ENCODE peak calls at places on chromosomes 6 and 20, in ten cellular contexts. U is upper lobe of left lung, S is GM12891, A is HCT116, J is SK-N-SH, X is endothelial cell of umbilical vein, O is Panc1, Z is H1, B is suprapubic skin, W is transverse colon. Y is an unnamed sample.

GRCh38 chr6:50217816-50218215 is 168.1 kb upstream of the DEFB112 start:
- DNase-seq in U (no peak), S (no peak), A (no peak), J (no peak), X (no peak), O (no peak), Z (no peak), B (no peak), W (no peak), Y (no peak)

GRCh38 chr6:167341665-167342655 is 17.1 kb downstream of the TTLL2 start:
- DNase-seq in U (no peak), S (no peak), A (no peak), J (no peak), X (no peak), O (no peak), Z (no peak), B (no peak), W (no peak), Y (no peak)

GRCh38 chr6:35084511-35085203 is 56.5 kb downstream of the TCP11 start:
- DNase-seq in U (no peak), S (peak), A (no peak), J (peak), X (no peak), O (no peak), Z (no peak), B (peak), W (no peak), Y (no peak)

GRCh38 chr6:31836676-31837611 is 9.4 kb downstream of the HSPA1B start:
- DNase-seq in U (no peak), S (no peak), A (no peak), J (no peak), X (peak), O (no peak), Z (no peak), B (no peak), W (peak), Y (no peak)

GRCh38 chr6:102026649-102027048 is 633.1 kb downstream of the GRIK2 start:
- DNase-seq in U (no peak), S (no peak), A (no peak), J (peak), X (no peak), O (no peak), Z (no peak), B (no peak), W (no peak), Y (no peak)

GRCh38 chr20:46099491-46100287 is 9.9 kb upstream of the NCOA5 start:
- DNase-seq in U (peak), S (no peak), A (no peak), J (no peak), X (peak), O (no peak), Z (no peak), B (no peak), W (peak), Y (no peak)

GRCh38 chr6:53862517-53863457 is 68.0 kb downstream of the LRRC1 start:
- DNase-seq in U (no peak), S (no peak), A (no peak), J (no peak), X (peak), O (no peak), Z (no peak), B (no peak), W (no peak), Y (no peak)

GRCh38 chr6:130148181-130148580 is 74.6 kb downstream of the SAMD3 start:
- DNase-seq in U (no peak), S (no peak), A (no peak), J (no peak), X (no peak), O (no peak), Z (no peak), B (no peak), W (no peak), Y (no peak)

GRCh38 chr6:98716341-98716740 is 118.0 kb upstream of the POU3F2 start:
- DNase-seq in U (no peak), S (no peak), A (no peak), J (no peak), X (no peak), O (no peak), Z (no peak), B (no peak), W (no peak), Y (no peak)

GRCh38 chr6:149905911-149906371 is 8.0 kb upstream of the RAET1E start:
- DNase-seq in U (no peak), S (no peak), A (no peak), J (no peak), X (no peak), O (no peak), Z (no peak), B (peak), W (no peak), Y (no peak)

GRCh38 chr20:43971233-43971632 is 56.6 kb downstream of the TOX2 start:
- DNase-seq in U (no peak), S (no peak), A (no peak), J (no peak), X (no peak), O (no peak), Z (no peak), B (peak), W (no peak), Y (no peak)

GRCh38 chr20:52047811-52048302 is 143.7 kb downstream of the ZFP64 start:
- DNase-seq in U (no peak), S (no peak), A (no peak), J (no peak), X (peak), O (no peak), Z (no peak), B (no peak), W (no peak), Y (no peak)

GRCh38 chr20:33910056-33910455 is 83.7 kb upstream of the RALY start:
- DNase-seq in U (no peak), S (no peak), A (no peak), J (no peak), X (peak), O (no peak), Z (no peak), B (no peak), W (no peak), Y (no peak)

GRCh38 chr6:108587258-108588059 is 26.7 kb downstream of the FOXO3 start:
- DNase-seq in U (no peak), S (no peak), A (no peak), J (no peak), X (peak), O (no peak), Z (no peak), B (no peak), W (no peak), Y (no peak)
- TF ChIP-seq POLR2AphosphoS5 in U (no peak), S (no peak), A (no peak), J (no peak), X (no peak), O (no peak), Z (no peak), B (no peak), W (peak), Y (peak)

GRCh38 chr6:121697921-121698320 is 262.5 kb downstream of the GJA1 start:
- DNase-seq in U (no peak), S (no peak), A (no peak), J (no peak), X (no peak), O (no peak), Z (no peak), B (no peak), W (no peak), Y (no peak)
- TF ChIP-seq POLR2AphosphoS5 in U (no peak), S (no peak), A (no peak), J (no peak), X (no peak), O (no peak), Z (no peak), B (no peak), W (no peak), Y (no peak)

DNA sequence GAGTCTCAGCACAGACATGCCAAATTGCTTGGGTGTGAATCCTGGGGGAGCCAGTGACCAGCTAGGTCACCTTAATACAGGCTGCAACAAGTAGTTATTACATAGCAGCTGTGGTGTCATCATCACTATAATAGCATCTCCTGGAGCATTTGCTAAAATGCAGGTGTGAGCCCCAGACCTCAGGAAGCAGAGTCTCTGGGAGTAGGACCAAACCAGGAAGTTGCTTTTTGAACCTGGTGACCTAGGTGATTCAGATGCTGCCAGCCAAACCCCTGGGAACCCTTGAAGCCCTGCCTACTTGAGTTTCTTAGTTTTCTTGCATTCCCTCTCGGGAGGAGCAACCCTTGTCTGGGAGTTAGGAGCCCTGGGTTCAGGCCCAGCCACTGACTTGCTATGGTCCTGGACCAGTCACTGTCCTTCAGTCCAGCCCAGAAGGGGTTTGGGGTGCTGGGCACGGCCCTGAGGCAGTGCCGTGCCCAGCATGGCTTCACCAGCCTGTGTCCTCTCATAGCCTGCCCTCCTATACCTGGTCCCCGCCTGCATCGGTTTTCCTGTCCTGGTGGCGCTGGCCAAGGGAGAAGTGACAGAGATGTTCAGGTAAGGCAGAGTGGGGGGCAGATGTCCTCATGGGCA is 39.3 kb upstream of the ID1 start:
- DNase-seq in U (no peak), S (no peak), A (no peak), J (no peak), X (no peak), O (no peak), Z (no peak), B (no peak), W (peak), Y (no peak)
- TF ChIP-seq POLR2AphosphoS5 in U (no peak), S (no peak), A (no peak), J (no peak), X (no peak), O (peak), Z (no peak), B (no peak), W (no peak), Y (no peak)

GRCh38 chr6:13135152-13135551 is 193.2 kb downstream of the TBC1D7 start:
- DNase-seq in U (peak), S (no peak), A (no peak), J (no peak), X (no peak), O (no peak), Z (no peak), B (no peak), W (no peak), Y (no peak)

DNA sequence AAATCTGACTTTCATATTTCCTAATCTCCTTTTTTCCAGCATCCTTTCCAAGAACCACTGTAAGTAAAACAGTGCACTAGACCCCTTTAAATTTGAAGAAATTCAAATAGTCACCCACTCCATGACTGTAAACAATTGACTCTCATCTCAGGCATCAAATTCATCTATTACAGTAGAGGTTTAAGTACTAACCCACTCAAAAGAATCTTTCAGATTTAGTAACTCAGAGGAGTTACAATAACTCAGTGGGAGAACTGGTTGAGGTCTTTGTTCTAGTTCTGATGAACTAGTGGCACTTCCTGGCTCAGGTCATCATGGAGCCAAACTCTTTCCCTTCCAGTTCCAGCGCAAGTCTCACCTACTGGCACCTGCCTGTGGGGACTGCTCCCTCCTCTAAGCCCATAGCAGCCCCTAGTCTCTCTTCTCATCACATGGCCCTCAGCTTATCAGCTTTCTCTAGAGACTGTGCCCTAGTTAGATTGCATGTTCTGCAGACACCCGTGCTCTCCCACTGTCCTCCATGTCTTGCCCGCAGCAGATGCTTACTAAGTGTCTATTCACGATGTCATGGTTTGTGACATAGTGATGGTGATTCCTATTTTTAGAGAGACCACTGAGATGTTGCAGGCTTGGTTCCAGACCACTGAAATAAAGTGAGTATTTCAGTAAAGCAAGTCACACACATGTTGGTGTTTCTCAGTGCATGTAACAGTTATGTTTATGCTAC is 196.2 kb downstream of the TBC1D7 start:
- DNase-seq in U (no peak), S (no peak), A (no peak), J (no peak), X (no peak), O (no peak), Z (no peak), B (no peak), W (no peak), Y (no peak)
- TF ChIP-seq POLR2AphosphoS5 in U (no peak), S (no peak), A (no peak), J (no peak), X (no peak), O (no peak), Z (no peak), B (no peak), W (no peak), Y (no peak)

GRCh38 chr20:4725263-4725550 is 3.5 kb downstream of the PRND start:
- DNase-seq in U (no peak), S (no peak), A (no peak), J (no peak), X (no peak), O (no peak), Z (no peak), B (no peak), W (no peak), Y (no peak)

GRCh38 chr20:4728121-4728520 is 6.4 kb downstream of the PRND start:
- DNase-seq in U (no peak), S (no peak), A (no peak), J (no peak), X (no peak), O (no peak), Z (no peak), B (no peak), W (no peak), Y (no peak)

GRCh38 chr20:4724459-4725262 is 3.0 kb downstream of the PRND start:
- DNase-seq in U (peak), S (no peak), A (no peak), J (no peak), X (no peak), O (no peak), Z (no peak), B (no peak), W (no peak), Y (no peak)

GRCh38 chr20:4729265-4729664 is 7.6 kb downstream of the PRND start:
- DNase-seq in U (no peak), S (no peak), A (no peak), J (no peak), X (no peak), O (no peak), Z (no peak), B (no peak), W (no peak), Y (no peak)

GRCh38 chr20:4726710-4727391 is 5.1 kb downstream of the PRND start:
- DNase-seq in U (no peak), S (peak), A (no peak), J (no peak), X (peak), O (no peak), Z (no peak), B (no peak), W (peak), Y (no peak)
- TF ChIP-seq POLR2AphosphoS5 in U (no peak), S (no peak), A (no peak), J (no peak), X (no peak), O (no peak), Z (no peak), B (no peak), W (no peak), Y (no peak)